ENCODE peak calls at places on chromosomes 13 and 19, in nine cellular contexts. A is effector memory CD4-positive, alpha-beta T cell; D is psoas muscle; J is WERI-Rb-1; H is fibroblast of lung; B is Jurkat, Clone E6-1; O is H1; G is lower lobe of right lung; N is left ventricle myocardium inferior. K is an unnamed sample.

GRCh38 chr19:46000497-46001246 is 5.4 kb downstream of the CCDC61 start:
- DNase-seq in A (peak; percentile 68), D (no peak), J (no peak), H (no peak), B (peak; percentile 75), O (peak; percentile 78), G (peak; percentile 75), N (peak; percentile 33), K (no peak)

GRCh38 chr13:33284916-33285315 is 639 bp downstream of the STARD13 start:
- DNase-seq in A (no peak), D (no peak), J (no peak), H (peak; percentile 50), B (no peak), O (no peak), G (no peak), N (no peak), K (no peak)

GRCh38 chr19:16326401-16327130 is 1.9 kb downstream of the KLF2 start:
- DNase-seq in A (peak; percentile 31), D (peak; percentile 66), J (no peak), H (peak; percentile 19), B (no peak), O (peak; percentile 81), G (peak; percentile 63), N (no peak), K (no peak)

GRCh38 chr19:33805840-33806433 is 9.3 kb downstream of the KCTD15 start:
- DNase-seq in A (no peak), D (peak; percentile 26), J (no peak), H (no peak), B (no peak), O (no peak), G (no peak), N (no peak), K (no peak)

GRCh38 chr19:46080561-46080960 is 39.8 kb upstream of the IGFL4 start:
- DNase-seq in A (no peak), D (no peak), J (no peak), H (peak; percentile 100), B (no peak), O (no peak), G (no peak), N (no peak), K (no peak)

GRCh38 chr19:2294377-2295335 is 12.7 kb upstream of the PEAK3 start:
- DNase-seq in A (no peak), D (no peak), J (peak; percentile 55), H (peak; percentile 59), B (no peak), O (no peak), G (no peak), N (no peak), K (peak; percentile 84)

GRCh38 chr13:102879793-102880499 is 34.1 kb downstream of the ERCC5 start:
- DNase-seq in A (no peak), D (no peak), J (no peak), H (no peak), B (no peak), O (no peak), G (no peak), N (no peak), K (no peak)

GRCh38 chr19:47161876-47162489 is 31.3 kb downstream of the SAE1 start:
- DNase-seq in A (no peak), D (no peak), J (no peak), H (no peak), B (no peak), O (no peak), G (no peak), N (no peak), K (no peak)

GRCh38 chr13:33123066-33123940 is 107.1 kb downstream of the KL start:
- DNase-seq in A (no peak), D (peak; percentile 62), J (no peak), H (peak; percentile 75), B (no peak), O (no peak), G (peak; percentile 53), N (peak; percentile 48), K (peak; percentile 81)

GRCh38 chr19:56423985-56424353 is 19.8 kb downstream of the ZNF583 start:
- DNase-seq in A (no peak), D (no peak), J (no peak), H (no peak), B (no peak), O (no peak), G (no peak), N (no peak), K (no peak)

GRCh38 chr13:46728777-46729176 is 68.2 kb downstream of the ESD start:
- DNase-seq in A (no peak), D (no peak), J (no peak), H (no peak), B (peak; percentile 32), O (no peak), G (no peak), N (no peak), K (no peak)

GRCh38 chr19:52957591-52957990 is 5.1 kb downstream of the ZNF816 start:
- DNase-seq in A (no peak), D (no peak), J (no peak), H (no peak), B (no peak), O (no peak), G (no peak), N (no peak), K (no peak)

GRCh38 chr19:50420127-50420526 is 1.4 kb downstream of the SPIB start:
- DNase-seq in A (no peak), D (no peak), J (no peak), H (no peak), B (no peak), O (no peak), G (no peak), N (no peak), K (no peak)

GRCh38 chr19:50417850-50418185 is 920 bp upstream of the SPIB start:
- DNase-seq in A (no peak), D (no peak), J (no peak), H (no peak), B (no peak), O (no peak), G (no peak), N (no peak), K (no peak)

GRCh38 chr19:50419580-50420035 is 870 bp downstream of the SPIB start:
- DNase-seq in A (no peak), D (peak; percentile 46), J (no peak), H (no peak), B (no peak), O (peak; percentile 75), G (no peak), N (no peak), K (no peak)

GRCh38 chr19:50418186-50419021 is at the start of gene SPIB:
- DNase-seq in A (no peak), D (peak; percentile 48), J (no peak), H (no peak), B (no peak), O (no peak), G (no peak), N (no peak), K (no peak)

GRCh38 chr19:50419022-50419579 is 363 bp downstream of the SPIB start:
- DNase-seq in A (no peak), D (no peak), J (no peak), H (no peak), B (no peak), O (no peak), G (no peak), N (no peak), K (no peak)
- H3K4me3 ChIP-seq in A (no peak overlapping the region), D (peak overlapping the region; percentile 44), J (no peak overlapping the region), H (no peak overlapping the region), B (no peak overlapping the region), O (peak overlapping the region; percentile 67), G (no peak overlapping the region), N (no peak overlapping the region), K (no peak overlapping the region)

DNA sequence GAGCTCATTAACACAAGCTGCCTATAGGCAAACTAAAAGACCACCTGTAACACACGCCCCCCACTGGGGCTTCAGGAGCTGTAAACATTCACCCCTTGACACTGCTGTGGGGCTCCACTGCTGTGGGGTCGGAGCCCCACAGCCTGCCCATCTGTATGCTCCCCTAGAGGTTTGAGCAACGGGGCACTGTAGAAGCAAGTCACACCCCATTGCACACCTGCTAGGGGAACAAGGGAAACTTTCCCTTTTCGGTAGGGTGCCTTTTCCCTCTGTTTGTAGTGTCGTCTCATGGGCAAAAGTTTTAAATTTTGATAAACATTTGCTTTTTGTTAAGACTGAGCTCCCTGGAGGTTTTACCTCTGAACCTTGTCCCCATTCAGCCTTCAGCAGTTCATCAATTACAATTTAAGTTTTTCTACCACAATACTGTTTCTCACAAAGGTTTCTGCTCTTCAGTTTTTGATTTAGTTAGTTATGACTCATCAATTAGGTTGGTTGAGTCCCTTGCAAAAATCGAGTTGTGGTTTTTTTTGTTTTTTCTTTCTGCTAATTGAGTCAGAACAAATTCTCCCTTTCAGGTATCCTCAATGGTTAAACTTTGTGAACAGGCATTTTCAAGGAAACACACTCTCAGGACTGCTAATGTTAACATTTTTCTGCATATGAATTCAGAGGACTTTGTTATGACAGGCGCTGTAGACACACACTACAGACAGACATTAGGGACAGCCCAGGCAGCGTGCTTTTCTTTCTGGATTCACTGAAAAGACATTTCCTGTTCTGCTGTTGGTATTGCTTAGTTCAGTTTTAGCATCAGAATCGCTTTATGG is 35.1 kb downstream of the ZNF433 start:
- DNase-seq in A (no peak), D (no peak), J (no peak), H (peak; percentile 67), B (no peak), O (no peak), G (no peak), N (no peak), K (no peak)
- H3K4me3 ChIP-seq in A (no peak overlapping the region), D (no peak overlapping the region), J (no peak overlapping the region), H (no peak overlapping the region), B (no peak overlapping the region), O (no peak overlapping the region), G (no peak overlapping the region), N (no peak overlapping the region), K (no peak overlapping the region)

DNA sequence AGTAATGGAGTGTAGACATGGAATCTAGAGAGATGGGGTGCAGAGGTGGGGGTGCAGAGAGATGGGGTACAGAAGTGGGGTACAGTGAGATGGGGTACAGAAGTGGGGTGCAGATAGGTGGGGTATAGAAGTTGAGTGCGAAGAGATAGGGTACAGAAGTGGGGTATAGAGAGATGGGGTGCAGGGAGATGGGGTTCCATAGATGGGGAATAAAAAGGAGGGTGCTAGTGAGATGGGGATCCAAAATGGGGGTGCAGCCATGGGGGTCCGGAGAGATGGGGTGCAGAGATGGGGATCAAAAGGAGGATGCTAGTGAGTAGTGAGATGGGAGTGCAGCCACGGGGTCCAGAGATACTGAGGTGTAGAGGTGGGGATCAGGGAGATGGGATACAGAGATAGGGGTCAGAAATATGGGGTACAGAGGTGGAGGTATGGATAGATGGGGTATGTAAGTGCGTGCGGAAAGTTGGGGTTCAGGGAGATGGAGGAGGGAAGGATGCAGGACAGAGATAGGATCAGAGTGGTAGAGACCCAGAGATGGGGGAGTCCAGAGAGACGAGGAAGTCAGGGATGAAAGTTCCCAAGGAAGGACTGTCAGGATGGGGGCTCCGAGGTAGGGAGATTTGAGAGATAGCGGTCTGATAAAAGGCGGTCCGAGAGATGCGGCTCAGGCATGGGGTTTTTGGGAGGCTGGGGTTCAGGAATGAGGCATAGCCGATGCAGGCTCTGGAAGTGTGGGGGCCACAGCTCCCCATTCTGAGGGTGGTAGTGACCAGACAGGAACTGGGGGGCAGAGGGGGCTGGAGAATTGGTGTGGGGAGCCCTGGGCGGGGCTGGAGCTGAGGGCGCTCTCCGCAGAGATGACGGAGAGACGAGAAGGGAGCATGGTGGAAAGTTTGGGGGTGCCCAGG is 3.4 kb downstream of the PALM3 start:
- DNase-seq in A (no peak), D (no peak), J (no peak), H (no peak), B (no peak), O (no peak), G (no peak), N (no peak), K (no peak)
- H3K4me3 ChIP-seq in A (peak overlapping the region; percentile 28), D (no peak overlapping the region), J (peak overlapping the region; percentile 48), H (no peak overlapping the region), B (no peak overlapping the region), O (peak overlapping the region; percentile 82), G (no peak overlapping the region), N (no peak overlapping the region), K (no peak overlapping the region)

GRCh38 chr13:77918391-77919261 is at the start of gene EDNRB:
- DNase-seq in A (no peak), D (peak; percentile 71), J (peak; percentile 27), H (peak; percentile 38), B (no peak), O (peak; percentile 77), G (peak; percentile 62), N (peak; percentile 59), K (peak; percentile 71)
- H3K4me3 ChIP-seq in A (no peak within 1 kb of the TSS), D (peak within 1 kb of the TSS; percentile 69), J (peak within 1 kb of the TSS; percentile 69), H (peak within 1 kb of the TSS; percentile 59), B (no peak within 1 kb of the TSS), O (peak within 1 kb of the TSS; percentile 63), G (peak within 1 kb of the TSS; percentile 72), N (peak within 1 kb of the TSS; percentile 75), K (peak within 1 kb of the TSS; percentile 49)

K was measured in sigmoid colon.